ENCODE peak calls at places on chromosomes 1 and 21, in nine cellular contexts. M, U, D, T, Q, L, R, E and H are unnamed samples.

GRCh38 chr1:246160905-246161304 is 346.2 kb downstream of the SMYD3 start:
- DNase-seq in R (no peak), Q (no peak), L (no peak), D (no peak), M (no peak), T (no peak), E (no peak), U (no peak), H (no peak)

GRCh38 chr1:220808501-220809186 is 21.9 kb downstream of the MTARC1 start:
- DNase-seq in Q (no peak), D (no peak), T (no peak), L (no peak), E (no peak), M (peak), R (no peak), U (no peak), H (no peak)

GRCh38 chr1:212858461-212859265 is 588 bp downstream of the FLVCR1 start:
- DNase-seq in E (no peak), Q (peak), R (no peak), L (peak), D (peak), T (peak), M (peak), U (no peak), H (peak)

GRCh38 chr1:220514256-220514655 is 13.7 kb upstream of the MARK1 start:
- DNase-seq in R (no peak), Q (no peak), D (no peak), U (no peak), E (no peak), L (no peak), T (no peak), M (no peak), H (no peak)

GRCh38 chr1:86972262-86972661 is 57.8 kb downstream of the HS2ST1 start:
- DNase-seq in R (no peak), E (no peak), T (no peak), Q (no peak), M (no peak), L (peak), U (no peak), D (no peak), H (no peak)

GRCh38 chr1:7539772-7540175 is 231.3 kb upstream of the VAMP3 start:
- DNase-seq in L (peak), M (peak), T (peak), E (no peak), R (peak), D (no peak), Q (peak), U (no peak), H (no peak)

GRCh38 chr21:16978309-16978895 is 534.4 kb upstream of the CXADR start:
- DNase-seq in E (no peak), M (no peak), R (no peak), L (no peak), Q (peak), T (peak), U (no peak), D (no peak), H (no peak)

GRCh38 chr1:74464037-74464436 is 48.4 kb downstream of the LRRC53 start:
- DNase-seq in E (no peak), Q (no peak), U (no peak), M (peak), R (no peak), T (no peak), D (no peak), L (no peak), H (no peak)

GRCh38 chr1:160168016-160168415 is 16.6 kb downstream of the ATP1A4 start:
- DNase-seq in M (no peak), R (no peak), E (no peak), Q (peak), D (no peak), T (no peak), L (no peak), U (no peak), H (no peak)

GRCh38 chr1:89780721-89781120 is 40.1 kb upstream of the LRRC8D start:
- DNase-seq in U (no peak), T (no peak), M (peak), L (peak), R (no peak), E (peak), D (peak), Q (peak), H (no peak)

GRCh38 chr1:236067854-236068454 is 3.1 kb upstream of the NID1 start:
- DNase-seq in L (no peak), Q (no peak), E (no peak), D (peak), U (no peak), M (peak), T (no peak), R (no peak), H (no peak)

GRCh38 chr21:44071359-44072104 is 35.7 kb upstream of the PWP2 start:
- DNase-seq in D (no peak), E (no peak), T (no peak), U (peak), R (no peak), Q (no peak), L (no peak), M (no peak), H (no peak)

GRCh38 chr1:243313635-243314536 is 58.0 kb downstream of the SDCCAG8 start:
- DNase-seq in M (no peak), Q (no peak), L (no peak), R (no peak), E (no peak), D (no peak), U (no peak), T (no peak), H (no peak)

GRCh38 chr1:11730429-11730861 is 5.5 kb upstream of the AGTRAP start:
- DNase-seq in Q (peak), R (no peak), E (no peak), L (no peak), M (no peak), U (no peak), T (no peak), D (peak), H (no peak)

GRCh38 chr1:86068126-86068805 is 88.3 kb downstream of the COL24A1 start:
- DNase-seq in Q (no peak), L (no peak), U (no peak), E (no peak), R (no peak), M (peak), T (no peak), D (peak), H (no peak)

GRCh38 chr1:215905493-215906095 is 338.5 kb downstream of the KCTD3 start:
- DNase-seq in U (no peak), L (no peak), Q (no peak), R (no peak), M (peak), D (no peak), T (no peak), E (no peak), H (no peak)

GRCh38 chr1:48853006-48853405 is 76.3 kb upstream of the BEND5 start:
- DNase-seq in D (peak), L (no peak), M (peak), U (no peak), E (peak), Q (no peak), R (no peak), T (no peak), H (no peak)

GRCh38 chr1:192573499-192573898 is 2.1 kb upstream of the RGS1 start:
- DNase-seq in T (no peak), E (no peak), Q (peak), L (no peak), M (peak), U (no peak), D (peak), R (no peak), H (no peak)

GRCh38 chr1:76124196-76124595 is 49.6 kb downstream of the ST6GALNAC3 start:
- DNase-seq in R (no peak), U (no peak), E (no peak), T (no peak), L (no peak), D (no peak), Q (no peak), M (peak), H (no peak)

GRCh38 chr1:53368314-53369033 is 40.6 kb upstream of the LRP8 start:
- DNase-seq in Q (no peak), T (peak), U (peak), L (no peak), R (no peak), M (no peak), E (no peak), D (no peak), H (no peak)

GRCh38 chr1:182484531-182485257 is 34.7 kb downstream of the RGSL1 start:
- DNase-seq in U (no peak), L (peak), M (no peak), D (no peak), R (no peak), T (no peak), Q (peak), E (no peak), H (no peak)

GRCh38 chr1:4218619-4219018 is 318.5 kb upstream of the C1orf174 start:
- DNase-seq in M (no peak), U (no peak), Q (no peak), L (no peak), E (no peak), D (no peak), R (no peak), T (no peak), H (no peak)

GRCh38 chr1:205144751-205145150 is 23.0 kb upstream of the RBBP5 start:
- DNase-seq in M (peak), L (no peak), T (no peak), R (no peak), U (no peak), Q (no peak), D (peak), E (no peak), H (no peak)

GRCh38 chr1:172719694-172720138 is 60.8 kb downstream of the FASLG start:
- DNase-seq in E (no peak), M (peak), L (peak), D (no peak), Q (peak), T (no peak), U (no peak), R (no peak), H (no peak)

GRCh38 chr1:48532976-48533375 is 61.0 kb upstream of the SPATA6 start:
- DNase-seq in M (no peak), Q (peak), R (no peak), D (no peak), T (no peak), L (no peak), U (no peak), E (no peak), H (no peak)

GRCh38 chr1:85544689-85545203 is 35.8 kb upstream of the CCN1 start:
- DNase-seq in Q (no peak), M (peak), R (no peak), U (no peak), L (peak), E (no peak), T (no peak), D (peak), H (no peak)

GRCh38 chr1:215797859-215798258 is 230.8 kb downstream of the KCTD3 start:
- DNase-seq in L (no peak), U (no peak), Q (no peak), M (peak), D (no peak), E (no peak), R (no peak), T (no peak), H (no peak)

GRCh38 chr1:119340861-119341261 is 27.7 kb upstream of the HAO2 start:
- DNase-seq in R (no peak), U (no peak), T (no peak), L (no peak), Q (no peak), D (no peak), M (no peak), E (no peak), H (no peak)

GRCh38 chr1:18354657-18355056 is 126.1 kb upstream of the KLHDC7A start:
- DNase-seq in E (no peak), U (no peak), R (no peak), Q (no peak), L (no peak), T (no peak), M (no peak), D (no peak), H (no peak)

GRCh38 chr1:199684686-199685273 is 342.7 kb upstream of the NR5A2 start:
- DNase-seq in R (peak), U (no peak), D (peak), E (peak), M (peak), T (no peak), L (peak), Q (peak), H (no peak)

GRCh38 chr1:112524251-112524650 is 15.5 kb downstream of the WNT2B start:
- DNase-seq in Q (no peak), D (no peak), U (no peak), T (no peak), R (no peak), M (peak), L (no peak), E (no peak), H (no peak)

GRCh38 chr1:59409525-59409924 is 112.6 kb downstream of the FGGY start:
- DNase-seq in E (no peak), L (no peak), U (no peak), R (no peak), M (no peak), D (no peak), T (no peak), Q (no peak), H (no peak)

GRCh38 chr1:28934676-28935075 is 20.3 kb downstream of the EPB41 start:
- DNase-seq in E (no peak), M (peak), L (no peak), T (no peak), D (no peak), R (no peak), Q (no peak), U (no peak), H (no peak)

GRCh38 chr1:24102966-24103365 is 9.0 kb downstream of the MYOM3 start:
- DNase-seq in D (no peak), R (no peak), U (no peak), Q (no peak), T (no peak), E (no peak), M (no peak), L (peak), H (no peak)

GRCh38 chr1:112388436-112388835 is 7.6 kb upstream of the CTTNBP2NL start:
- DNase-seq in Q (no peak), R (no peak), M (peak), L (no peak), T (no peak), E (no peak), U (no peak), D (peak), H (no peak)

GRCh38 chr21:39510240-39510639 is 58.5 kb downstream of the SH3BGR start:
- DNase-seq in L (no peak), Q (no peak), D (no peak), M (no peak), T (no peak), E (no peak), R (no peak), U (no peak), H (no peak)

GRCh38 chr1:204617256-204618147 is 68.0 kb downstream of the LRRN2 start:
- DNase-seq in Q (no peak), D (no peak), M (no peak), E (no peak), L (no peak), U (no peak), R (no peak), T (peak), H (no peak)

GRCh38 chr1:12709696-12710095 is 6.2 kb upstream of the AADACL3 start:
- DNase-seq in U (no peak), R (no peak), Q (no peak), T (no peak), E (no peak), D (no peak), L (no peak), M (no peak), H (no peak)

GRCh38 chr21:34360488-34361241 is 3.1 kb upstream of the KCNE2 start:
- DNase-seq in E (no peak), Q (no peak), M (no peak), R (no peak), L (no peak), D (no peak), T (no peak), U (no peak), H (no peak)
- TF ChIP-seq CTCF in E (no peak), Q (no peak), M (no peak), R (no peak), L (no peak), D (no peak), T (no peak), U (no peak), H (no peak)

GRCh38 chr1:81304187-81304586 is 496.5 kb upstream of the ADGRL2 start:
- DNase-seq in D (peak), U (no peak), M (peak), Q (no peak), L (no peak), E (no peak), T (no peak), R (no peak), H (no peak)

GRCh38 chr1:81305997-81306452 is 494.7 kb upstream of the ADGRL2 start:
- DNase-seq in E (peak), L (peak), R (peak), T (no peak), D (peak), M (peak), U (no peak), Q (peak), H (no peak)
- TF ChIP-seq CTCF in E (peak), L (no peak), R (peak), T (peak), D (peak), M (peak), U (peak), Q (no peak), H (no peak)

DNA sequence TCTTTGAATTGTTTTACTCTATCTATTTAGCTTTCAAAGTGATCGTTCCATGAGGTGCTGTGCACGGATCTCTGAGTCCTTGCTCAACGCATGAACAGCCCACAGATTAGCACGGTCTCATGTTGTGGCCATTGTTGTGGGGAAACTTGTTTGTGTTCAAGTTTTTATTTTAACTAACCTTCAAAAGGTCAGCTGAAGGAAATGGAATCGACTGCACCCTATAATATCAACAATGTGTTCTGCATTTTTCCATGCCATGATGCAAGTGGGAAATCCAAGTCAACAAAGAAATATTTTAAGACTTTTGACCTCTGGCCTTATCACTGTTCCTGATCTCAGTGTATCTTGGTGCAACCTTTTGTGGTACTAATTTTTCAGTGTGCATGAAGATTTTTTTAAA is 6.1 kb downstream of the SH2D1B start:
- DNase-seq in T (no peak), R (no peak), D (peak), L (no peak), M (no peak), U (no peak), E (no peak), Q (no peak), H (no peak)
- TF ChIP-seq CTCF in T (no peak), R (no peak), D (no peak), L (no peak), M (no peak), U (no peak), E (no peak), Q (no peak), H (no peak)

GRCh38 chr1:185267701-185268100 is 49.3 kb downstream of the IVNS1ABP start:
- DNase-seq in L (no peak), T (no peak), Q (no peak), U (no peak), M (no peak), E (no peak), D (no peak), R (no peak), H (no peak)

GRCh38 chr1:185263292-185263691 is 53.8 kb downstream of the IVNS1ABP start:
- DNase-seq in E (no peak), D (no peak), L (no peak), U (no peak), T (no peak), Q (no peak), M (no peak), R (no peak), H (no peak)

GRCh38 chr1:185263780-185264179 is 53.3 kb downstream of the IVNS1ABP start:
- DNase-seq in Q (no peak), E (no peak), R (no peak), L (no peak), T (no peak), D (no peak), M (no peak), U (no peak), H (no peak)

GRCh38 chr1:185267278-185267677 is 49.8 kb downstream of the IVNS1ABP start:
- DNase-seq in T (no peak), M (no peak), R (no peak), D (no peak), E (no peak), U (no peak), L (no peak), Q (no peak), H (no peak)

DNA sequence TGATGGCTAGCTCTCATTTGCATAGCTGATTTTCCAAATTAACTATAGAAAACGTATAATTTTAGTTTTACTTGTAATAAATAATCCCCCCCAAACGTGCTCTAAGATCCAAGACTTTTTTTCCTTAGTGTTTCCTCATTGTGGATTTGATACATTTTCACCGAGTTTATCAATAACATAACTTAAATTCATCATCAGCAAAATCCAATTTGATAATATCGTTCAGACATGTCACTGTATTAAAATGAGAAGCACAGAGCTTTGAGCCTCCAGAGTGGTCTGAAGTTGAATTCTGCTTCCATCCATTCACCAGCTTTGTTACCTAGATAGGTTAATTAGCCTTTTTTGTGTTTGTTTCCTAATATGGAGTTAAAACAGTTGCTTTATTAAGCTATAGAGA is 51.7 kb downstream of the IVNS1ABP start:
- DNase-seq in R (no peak), E (no peak), Q (no peak), T (no peak), D (no peak), L (no peak), U (no peak), M (no peak), H (no peak)
- TF ChIP-seq CTCF in R (no peak), E (no peak), Q (no peak), T (no peak), D (no peak), L (no peak), U (no peak), M (no peak), H (no peak)